ENCODE peak calls at places on chromosomes 7 and 10, in nine cellular contexts. M is NCI-H345, R is GF-D8, C is RWPE1, I is GM13976, H is thoracic aorta, V is amygdala, L is left ventricle myocardium inferior, F is glutamatergic neuron. O is an unnamed sample.

GRCh38 chr10:91613411-91614253 is 19.2 kb downstream of the PPP1R3C start:
- DNase-seq in M (no peak), R (no peak), C (peak; percentile 90), I (no peak), H (peak; percentile 61), V (no peak), L (no peak), F (no peak), O (no peak)

GRCh38 chr7:99102809-99103690 is 40.9 kb downstream of the SMURF1 start:
- DNase-seq in M (no peak), R (no peak), C (peak; percentile 82), I (no peak), H (no peak), V (no peak), L (no peak), F (no peak), O (no peak)

GRCh38 chr7:87966271-87966670 is 32.2 kb downstream of the ADAM22 start:
- DNase-seq in M (no peak), R (no peak), C (no peak), I (no peak), H (no peak), V (no peak), L (no peak), F (no peak), O (no peak)

GRCh38 chr10:49610015-49610734 is at the start of gene SLC18A3:
- DNase-seq in M (peak; percentile 63), R (no peak), C (no peak), I (no peak), H (no peak), V (no peak), L (no peak), F (peak; percentile 66), O (no peak)

GRCh38 chr10:71280216-71280615 is 38.8 kb upstream of the SLC29A3 start:
- DNase-seq in M (no peak), R (no peak), C (no peak), I (no peak), H (no peak), V (no peak), L (no peak), F (no peak), O (no peak)

GRCh38 chr10:35420827-35421552 is 84.7 kb downstream of the CCNY start:
- DNase-seq in M (no peak), R (no peak), C (no peak), I (no peak), H (no peak), V (no peak), L (no peak), F (no peak), O (no peak)

GRCh38 chr7:26090927-26091519 is 61.0 kb upstream of the NFE2L3 start:
- DNase-seq in M (peak; percentile 50), R (peak; percentile 46), C (peak; percentile 57), I (peak; percentile 64), H (no peak), V (no peak), L (no peak), F (no peak), O (peak; percentile 43)

GRCh38 chr10:133267829-133268228 is 8.8 kb downstream of the ADAM8 start:
- DNase-seq in M (no peak), R (no peak), C (no peak), I (no peak), H (no peak), V (no peak), L (no peak), F (no peak), O (no peak)

GRCh38 chr10:92218569-92218968 is 72.3 kb downstream of the CPEB3 start:
- DNase-seq in M (no peak), R (no peak), C (no peak), I (no peak), H (no peak), V (no peak), L (no peak), F (no peak), O (no peak)

GRCh38 chr7:138662066-138663061 is 38.8 kb downstream of the SVOPL start:
- DNase-seq in M (no peak), R (no peak), C (no peak), I (no peak), H (no peak), V (no peak), L (no peak), F (no peak), O (no peak)

GRCh38 chr7:92520024-92520423 is 8.3 kb downstream of the PEX1 start:
- DNase-seq in M (no peak), R (peak; percentile 37), C (no peak), I (no peak), H (no peak), V (no peak), L (no peak), F (no peak), O (no peak)

GRCh38 chr10:59885430-59886134 is 20.8 kb downstream of the CCDC6 start:
- DNase-seq in M (no peak), R (peak; percentile 63), C (no peak), I (peak; percentile 68), H (no peak), V (no peak), L (no peak), F (no peak), O (no peak)

GRCh38 chr10:90306187-90306586 is 551.7 kb downstream of the HTR7 start:
- DNase-seq in M (no peak), R (no peak), C (no peak), I (no peak), H (no peak), V (no peak), L (no peak), F (no peak), O (no peak)

GRCh38 chr7:71860572-71860971 is 551.6 kb downstream of the CALN1 start:
- DNase-seq in M (no peak), R (no peak), C (no peak), I (no peak), H (no peak), V (no peak), L (no peak), F (no peak), O (no peak)

O was measured in COR-L47.